ENCODE peak calls at places on chromosome 6, in eight cellular contexts. X, Q, B, J, T, S, G and D are unnamed samples.

GRCh38 chr6:81743649-81744048 is 8.8 kb downstream of the TENT5A start:
- DNase-seq in S (no peak), J (no peak), B (no peak), Q (peak; percentile 14), T (no peak), X (no peak), G (no peak), D (no peak)

GRCh38 chr6:12051861-12052368 is 39.8 kb downstream of the HIVEP1 start:
- DNase-seq in X (peak; percentile 46), G (peak; percentile 29), Q (no peak), J (no peak), S (peak; percentile 93), B (no peak), T (peak; percentile 55), D (no peak)

GRCh38 chr6:38974389-38975133 is 74.0 kb upstream of the GLP1R start:
- DNase-seq in Q (peak; percentile 19), S (no peak), X (no peak), B (no peak), T (no peak), G (no peak), J (no peak), D (no peak)

GRCh38 chr6:41092421-41093140 is 19.8 kb downstream of the NFYA start:
- DNase-seq in T (no peak), J (peak; percentile 43), G (no peak), B (no peak), Q (peak; percentile 47), X (no peak), S (peak; percentile 60), D (no peak)

GRCh38 chr6:34041385-34041784 is 104.5 kb downstream of the GRM4 start:
- DNase-seq in X (no peak), G (no peak), S (no peak), T (no peak), J (no peak), B (no peak), Q (no peak), D (no peak)

GRCh38 chr6:41527721-41528408 is 18.3 kb upstream of the FOXP4 start:
- DNase-seq in Q (peak; percentile 34), X (no peak), T (no peak), B (no peak), J (no peak), S (no peak), G (no peak), D (no peak)

GRCh38 chr6:31578461-31579118 is 3.2 kb downstream of the TNF start:
- DNase-seq in T (no peak), J (peak; percentile 77), Q (no peak), X (no peak), G (no peak), B (no peak), S (no peak), D (no peak)

GRCh38 chr6:1766663-1767062 is 156.9 kb downstream of the FOXC1 start:
- DNase-seq in S (no peak), T (no peak), B (no peak), Q (peak; percentile 57), G (no peak), J (no peak), X (no peak), D (no peak)

GRCh38 chr6:89956182-89956581 is 61.9 kb downstream of the GJA10 start:
- DNase-seq in G (no peak), Q (no peak), B (no peak), J (no peak), X (no peak), S (no peak), T (no peak), D (no peak)

GRCh38 chr6:21121737-21122136 is 471.8 kb upstream of the SOX4 start:
- DNase-seq in G (no peak), J (no peak), B (no peak), X (no peak), Q (no peak), T (no peak), S (no peak), D (no peak)

GRCh38 chr6:25050356-25050755 is 114.6 kb upstream of the RIPOR2 start:
- DNase-seq in J (peak; percentile 68), X (peak; percentile 34), Q (peak; percentile 41), B (no peak), T (peak; percentile 56), G (peak; percentile 23), S (peak; percentile 99), D (no peak)

GRCh38 chr6:170575250-170575649 is 9.2 kb downstream of the PDCD2 start:
- DNase-seq in G (no peak), S (no peak), Q (peak; percentile 27), X (no peak), T (no peak), B (no peak), J (peak; percentile 24), D (no peak)

GRCh38 chr6:77178821-77179220 is 284.5 kb downstream of the HTR1B start:
- DNase-seq in T (no peak), Q (peak; percentile 83), G (no peak), B (no peak), S (no peak), X (no peak), J (peak; percentile 65), D (no peak)

GRCh38 chr6:113182370-113183141 is 674.6 kb upstream of the MARCKS start:
- DNase-seq in G (no peak), Q (peak; percentile 91), B (no peak), X (no peak), S (no peak), J (peak; percentile 52), T (no peak), D (no peak)

GRCh38 chr6:11659757-11660156 is 118.8 kb downstream of the ADTRP start:
- DNase-seq in X (no peak), T (no peak), G (no peak), J (no peak), B (no peak), S (no peak), Q (no peak), D (no peak)

GRCh38 chr6:7159790-7160525 is 52.2 kb downstream of the RREB1 start:
- DNase-seq in Q (no peak), T (no peak), S (no peak), G (no peak), B (no peak), X (no peak), J (no peak), D (no peak)